ENCODE peak calls at places on chromosomes 3 and 15, in six cellular contexts. J is AG10803; X is astrocyte of the spinal cord; W is RWPE1; I is cerebellar nuclear complex; H is CD4-positive, CD25-positive, alpha-beta regulatory T cell. U is an unnamed sample.

GRCh38 chr3:125647318-125648014 is 52.2 kb upstream of the OSBPL11 start:
- DNase-seq in X (no peak), J (no peak), H (no peak), I (no peak), W (peak; percentile 96), U (no peak)

GRCh38 chr3:131995936-131996335 is 38.9 kb downstream of the CPNE4 start:
- DNase-seq in H (no peak), J (peak; percentile 44), I (no peak), W (no peak), X (peak; percentile 47), U (no peak)

GRCh38 chr3:70851066-70851465 is 538.6 kb upstream of the MDFIC2 start:
- DNase-seq in X (peak; percentile 22), W (no peak), J (no peak), H (no peak), I (no peak), U (no peak)

GRCh38 chr3:44066806-44067205 is 174.9 kb upstream of the TOPAZ1 start:
- DNase-seq in H (no peak), J (no peak), I (no peak), X (no peak), W (no peak), U (no peak)

GRCh38 chr3:23611737-23612295 is 193.9 kb upstream of the UBE2E1 start:
- DNase-seq in I (no peak), X (peak; percentile 82), H (no peak), W (no peak), J (peak; percentile 64), U (peak; percentile 24)

GRCh38 chr3:105867690-105868449 is 942 bp downstream of the CBLB start:
- DNase-seq in I (no peak), H (no peak), X (peak; percentile 42), J (no peak), W (no peak), U (no peak)

GRCh38 chr3:36557708-36558100 is 177.4 kb downstream of the STAC start:
- DNase-seq in H (no peak), J (no peak), X (no peak), I (no peak), W (no peak), U (no peak)

GRCh38 chr3:32591960-32592462 is 21.4 kb upstream of the DYNC1LI1 start:
- DNase-seq in I (no peak), H (no peak), X (no peak), J (no peak), W (no peak), U (no peak)

GRCh38 chr3:173733029-173733652 is 335.6 kb downstream of the NLGN1 start:
- DNase-seq in H (no peak), I (no peak), W (no peak), X (peak; percentile 63), J (peak; percentile 65), U (no peak)

GRCh38 chr3:9108876-9109569 is 140.4 kb downstream of the SRGAP3 start:
- DNase-seq in J (no peak), X (no peak), I (peak; percentile 34), H (no peak), W (no peak), U (no peak)

GRCh38 chr15:99123706-99124451 is 19.0 kb downstream of the SYNM start:
- DNase-seq in W (peak; percentile 90), J (peak; percentile 97), H (no peak), I (no peak), X (peak; percentile 98), U (no peak)

GRCh38 chr3:85737846-85738245 is 779.1 kb downstream of the CADM2 start:
- DNase-seq in X (no peak), W (no peak), I (no peak), H (no peak), J (no peak), U (no peak)

GRCh38 chr3:100144255-100144866 is 30.1 kb upstream of the FILIP1L start:
- DNase-seq in I (no peak), X (no peak), J (no peak), W (no peak), H (no peak), U (no peak)

GRCh38 chr15:83853232-83853631 is 199.3 kb downstream of the ADAMTSL3 start:
- DNase-seq in J (no peak), I (no peak), W (no peak), X (no peak), H (no peak), U (no peak)

GRCh38 chr15:85116925-85117646 is 135.4 kb downstream of the PDE8A start:
- DNase-seq in J (no peak), W (no peak), H (no peak), I (no peak), X (no peak), U (no peak)

GRCh38 chr3:103385991-103386390 is 951.2 kb downstream of the ZPLD1 start:
- DNase-seq in X (no peak), I (no peak), H (no peak), J (no peak), W (no peak), U (no peak)

GRCh38 chr3:133509482-133509881 is 64.0 kb upstream of the CDV3 start:
- DNase-seq in W (no peak), I (no peak), J (no peak), X (no peak), H (no peak), U (no peak)

GRCh38 chr3:110332591-110332990 is 739.0 kb upstream of the NECTIN3 start:
- DNase-seq in H (no peak), X (no peak), J (no peak), W (no peak), I (no peak), U (no peak)

GRCh38 chr3:130826516-130826915 is 67.4 kb upstream of the ATP2C1 start:
- DNase-seq in I (no peak), H (no peak), X (no peak), J (no peak), W (peak; percentile 26), U (no peak)

GRCh38 chr3:59758672-59759071 is 708.8 kb upstream of the CFAP20DC start:
- DNase-seq in X (no peak), H (no peak), W (no peak), I (no peak), J (no peak), U (no peak)

GRCh38 chr3:141477224-141477623 is 9.6 kb upstream of the RASA2 start:
- DNase-seq in X (peak; percentile 87), H (no peak), I (no peak), W (peak; percentile 79), J (peak; percentile 72), U (no peak)

GRCh38 chr3:147680820-147681488 is 271.8 kb downstream of the ZIC1 start:
- DNase-seq in X (peak; percentile 31), W (no peak), H (no peak), J (no peak), I (peak; percentile 37), U (no peak)

GRCh38 chr3:187040637-187041361 is 98.5 kb downstream of the RPL39L start:
- DNase-seq in I (no peak), H (no peak), X (peak; percentile 21), J (peak; percentile 47), W (no peak), U (no peak)

GRCh38 chr15:90231028-90232017 is 2.4 kb downstream of the CIB1 start:
- DNase-seq in I (no peak), X (no peak), W (no peak), H (peak; percentile 78), J (no peak), U (peak; percentile 88)

GRCh38 chr3:142999881-143000280 is 1.5 kb upstream of the U2SURP start:
- DNase-seq in W (no peak), J (peak; percentile 23), I (no peak), H (no peak), X (no peak), U (no peak)

GRCh38 chr3:69986419-69986818 is 13.1 kb upstream of the SAMMSON start:
- DNase-seq in X (no peak), W (no peak), J (no peak), H (no peak), I (no peak), U (no peak)

GRCh38 chr3:114527036-114527644 is 233.3 kb downstream of the TIGIT start:
- DNase-seq in W (peak; percentile 10), J (peak; percentile 41), X (no peak), H (no peak), I (no peak), U (no peak)

GRCh38 chr3:188938999-188939398 is 232.8 kb upstream of the TPRG1 start:
- DNase-seq in H (no peak), W (no peak), J (no peak), X (no peak), I (no peak), U (no peak)

GRCh38 chr15:63301088-63301487 is 23.7 kb downstream of the APH1B start:
- DNase-seq in J (no peak), X (no peak), W (no peak), I (no peak), H (no peak), U (no peak)

U was measured in naive B cell.